ENCODE peak calls at places on chromosomes 1 and 21, in eight cellular contexts. I is astrocyte of the cerebellum, F is mucosa of descending colon, C is LNCaP clone FGC, J is A549, M is endothelial cell of umbilical vein, R is astrocyte of the spinal cord, E is pancreas. Y is an unnamed sample.

GRCh38 chr21:36567216-36567917 is 87.4 kb upstream of the CLDN14 start:
- DNase-seq in J (no peak), R (no peak), F (no peak), I (no peak), E (no peak), C (no peak), M (no peak), Y (no peak)

GRCh38 chr1:225873281-225873850 is 8.8 kb downstream of the TMEM63A start:
- DNase-seq in I (no peak), J (no peak), R (no peak), C (no peak), M (no peak), E (no peak), F (no peak), Y (peak; percentile 31)

GRCh38 chr1:175646439-175647209 is 96.8 kb downstream of the TNR start:
- DNase-seq in E (no peak), M (no peak), I (no peak), R (no peak), F (no peak), C (no peak), J (no peak), Y (no peak)

GRCh38 chr1:154716012-154716411 is 108.0 kb upstream of the ADAR start:
- DNase-seq in C (no peak), I (no peak), R (no peak), F (no peak), M (no peak), J (no peak), E (no peak), Y (no peak)

GRCh38 chr1:57752847-57753246 is 329.0 kb upstream of the DAB1 start:
- DNase-seq in M (no peak), J (no peak), I (no peak), C (no peak), R (no peak), F (no peak), E (no peak), Y (no peak)

GRCh38 chr1:170001266-170001665 is 73.2 kb downstream of the KIFAP3 start:
- DNase-seq in F (no peak), E (no peak), I (no peak), C (peak; percentile 71), R (no peak), M (no peak), J (no peak), Y (no peak)

GRCh38 chr1:8970870-8971337 is 25.2 kb downstream of the CA6 start:
- DNase-seq in J (no peak), C (no peak), E (no peak), F (no peak), R (no peak), M (no peak), I (no peak), Y (no peak)

GRCh38 chr1:2236695-2237677 is 8.9 kb downstream of the SKI start:
- DNase-seq in J (no peak), M (no peak), R (no peak), C (no peak), F (peak; percentile 52), I (no peak), E (no peak), Y (no peak)

GRCh38 chr1:212482352-212483153 is 49.8 kb downstream of the NENF start:
- DNase-seq in I (peak; percentile 84), J (peak; percentile 31), M (no peak), E (no peak), R (peak; percentile 82), C (no peak), F (peak; percentile 41), Y (no peak)

GRCh38 chr1:34987018-34987417 is 1.9 kb upstream of the TMEM35B start:
- DNase-seq in E (no peak), J (no peak), I (no peak), R (no peak), M (no peak), C (peak; percentile 21), F (no peak), Y (no peak)

GRCh38 chr1:234893725-234894630 is 234.7 kb downstream of the TOMM20 start:
- DNase-seq in I (no peak), F (no peak), C (peak; percentile 99), J (no peak), M (peak; percentile 98), R (peak; percentile 84), E (peak; percentile 37), Y (no peak)

GRCh38 chr1:158024737-158025136 is 31.3 kb downstream of the KIRREL1 start:
- DNase-seq in M (no peak), I (no peak), R (no peak), E (no peak), C (no peak), F (no peak), J (no peak), Y (no peak)

GRCh38 chr1:85612704-85613361 is 32.3 kb downstream of the CCN1 start:
- DNase-seq in R (peak; percentile 89), C (peak; percentile 11), F (no peak), I (peak; percentile 65), J (peak; percentile 35), E (peak; percentile 31), M (peak; percentile 24), Y (no peak)

GRCh38 chr1:58143972-58144752 is 402.4 kb downstream of the OMA1 start:
- DNase-seq in I (no peak), E (no peak), M (no peak), C (no peak), R (no peak), J (no peak), F (no peak), Y (no peak)

GRCh38 chr1:227805606-227806197 is 9.8 kb upstream of the PRSS38 start:
- DNase-seq in J (peak; percentile 42), I (peak; percentile 97), M (no peak), E (no peak), F (no peak), C (no peak), R (peak; percentile 97), Y (no peak)

GRCh38 chr1:40350391-40350790 is 23.1 kb upstream of the SMAP2 start:
- DNase-seq in R (no peak), E (no peak), I (no peak), J (no peak), M (no peak), F (no peak), C (no peak), Y (no peak)

GRCh38 chr1:205536759-205537361 is 32.4 kb downstream of the CDK18 start:
- DNase-seq in F (peak; percentile 79), E (peak; percentile 46), C (no peak), R (no peak), J (no peak), M (no peak), I (no peak), Y (peak; percentile 64)

GRCh38 chr1:78833491-78833890 is 173.0 kb downstream of the ADGRL4 start:
- DNase-seq in I (peak; percentile 57), J (no peak), M (peak; percentile 93), E (no peak), R (peak; percentile 83), F (no peak), C (no peak), Y (no peak)

GRCh38 chr21:46063734-46064680 is 33.9 kb upstream of the COL6A2 start:
- DNase-seq in F (no peak), C (no peak), M (no peak), I (no peak), J (no peak), R (no peak), E (no peak), Y (peak; percentile 39)

DNA sequence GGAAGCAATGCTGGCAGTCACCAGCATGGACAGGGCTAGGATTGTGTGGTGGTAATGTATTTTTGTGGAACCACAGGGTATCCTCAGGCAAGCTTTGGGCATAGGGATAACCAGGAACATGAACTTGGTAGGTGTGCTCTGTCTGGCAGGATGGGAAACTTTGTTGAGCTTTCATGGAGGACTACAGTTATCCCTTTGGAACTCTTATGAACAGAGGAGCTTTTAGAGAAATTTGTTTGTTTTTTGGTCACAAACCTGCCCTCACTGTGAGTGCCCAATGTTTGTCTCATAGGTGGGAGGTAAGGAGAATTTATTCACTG is 54.4 kb downstream of the MACF1 start:
- DNase-seq in M (no peak), E (no peak), F (no peak), C (no peak), J (no peak), I (no peak), R (no peak), Y (no peak)
- TF ChIP-seq CTCF in M (no peak), E (no peak), F (no peak), C (no peak), J (peak; percentile 22), I (no peak), R (no peak), Y (peak; percentile 23)

DNA sequence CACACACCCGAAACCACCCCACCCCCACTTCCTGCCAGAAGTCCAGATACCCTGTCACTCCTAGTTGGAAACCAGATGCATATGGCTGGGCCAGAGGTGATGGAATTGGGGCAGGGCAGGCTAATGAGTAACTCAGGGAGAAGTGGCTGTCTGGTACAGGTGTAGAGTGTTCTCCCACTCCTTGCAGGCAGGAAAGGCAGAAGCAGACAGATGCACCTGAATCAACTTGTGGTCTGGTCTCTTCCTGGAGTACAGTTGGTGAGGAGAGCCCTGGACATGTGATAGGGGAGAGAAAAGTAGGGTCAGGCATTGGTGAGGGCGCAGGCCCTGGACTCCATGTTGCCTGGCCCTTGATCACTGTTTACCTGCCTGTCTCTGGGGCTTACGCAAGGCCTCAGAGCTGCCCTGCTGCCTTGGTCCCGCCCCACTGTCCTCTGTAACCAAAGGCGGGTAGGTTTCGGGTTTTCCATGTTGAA is 2.5 kb downstream of the CGN start:
- DNase-seq in I (no peak), R (no peak), M (no peak), J (no peak), C (no peak), E (peak; percentile 90), F (peak; percentile 86), Y (peak; percentile 73)
- H3K4me3 ChIP-seq in I (no peak overlapping the region), R (no peak overlapping the region), M (no peak overlapping the region), J (no peak overlapping the region), C (peak overlapping the region; percentile 63), E (no peak overlapping the region), F (no peak overlapping the region), Y (peak overlapping the region; percentile 82)

DNA sequence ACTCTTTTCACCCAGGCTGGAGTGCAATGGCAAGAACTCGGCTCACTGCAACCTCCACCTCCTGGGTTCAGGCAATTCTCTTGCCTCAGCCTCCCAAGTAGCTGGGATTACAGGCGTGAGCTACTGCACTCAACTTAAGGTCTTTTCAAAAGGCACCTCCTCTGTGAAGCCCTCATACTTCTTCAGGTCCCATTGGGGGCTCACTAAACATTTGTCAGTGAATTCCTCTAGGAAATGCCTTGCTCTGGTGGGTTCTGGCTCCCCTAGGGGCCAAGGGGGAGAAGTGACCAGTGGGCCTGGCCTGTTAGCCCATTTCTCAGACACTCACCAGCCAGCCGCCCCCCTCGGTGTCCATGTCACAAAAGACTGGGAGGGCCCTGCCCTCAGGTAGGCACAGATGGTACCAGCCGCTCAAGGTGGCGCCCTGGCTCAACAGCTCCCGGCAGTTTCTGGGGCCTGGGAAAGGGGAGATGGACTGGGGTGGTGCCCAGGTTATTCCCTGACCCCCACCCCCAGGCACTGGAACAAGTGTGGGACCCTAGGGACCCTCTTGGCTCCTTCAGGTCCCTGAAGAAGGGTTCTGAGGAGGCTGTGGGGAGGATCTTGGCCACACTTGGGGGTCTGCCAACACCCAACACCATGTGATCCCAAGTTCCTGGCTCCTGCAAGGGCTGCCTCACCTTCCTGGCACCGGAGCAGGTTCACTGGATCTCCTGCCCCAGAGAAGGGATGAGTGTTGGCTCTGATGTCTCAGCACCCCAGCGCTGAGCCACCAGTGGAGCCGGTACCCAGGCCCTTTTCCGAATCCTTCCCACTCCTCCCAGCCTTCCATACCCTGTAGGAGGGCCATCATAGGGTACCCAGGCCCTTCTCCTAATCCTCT is 1.6 kb downstream of the FCN3 start:
- DNase-seq in E (no peak), M (no peak), C (no peak), R (no peak), F (no peak), I (no peak), J (no peak), Y (no peak)
- TF ChIP-seq CTCF in E (no peak), M (peak; percentile 46), C (peak; percentile 7), R (peak; percentile 42), F (no peak), I (peak; percentile 33), J (no peak), Y (peak; percentile 31)

GRCh38 chr1:44717196-44717595 is 13.8 kb downstream of the RNU5D-1 start:
- DNase-seq in J (no peak), F (no peak), E (no peak), I (no peak), R (no peak), C (no peak), M (no peak), Y (no peak)
- H3K4me3 ChIP-seq in J (no peak overlapping the region), F (no peak overlapping the region), E (no peak overlapping the region), I (no peak overlapping the region), R (no peak overlapping the region), C (no peak overlapping the region), M (no peak overlapping the region), Y (no peak overlapping the region)

Y was measured in lower lobe of right lung.